ENCODE peak calls at places on chromosomes 13 and 19, in nine cellular contexts. One of them, this sample, is unnamed.

GRCh38 chr13:36819811-36820140 is 754 bp downstream of the RFXAP start:
- DNase-seq in activated T-cell treated with anti-CD3 and anti-CD28 coated beads for 1 hour: no peak
- DNase-seq in activated CD4-positive, alpha-beta T cell treated with anti-CD3 and anti-CD28 coated beads, Interleukin-2, amount 50 U/mL, for 48 hours: peak
- DNase-seq in NCI-H2107: no peak
- DNase-seq in hepatic stellate cell: peak
- DNase-seq in progenitor cell of endocrine pancreas: no peak
- DNase-seq in kidney: no peak
- DNase-seq in activated T-helper 2 cell treated with anti-CD3 and anti-CD28 coated beads, Interferon-gamma antibody, Interleukin-2, Interleukin-4, amounts not matched to agents 10 μg/mL and 5 μg/mL and 100 μg/mL, durations not matched to agents 14 hours and 24 hours and 36 hours: peak
- DNase-seq in fibroblast of pulmonary artery: peak
- DNase-seq in this sample: peak

GRCh38 chr19:6062274-6062673 is 48.0 kb downstream of the RFX2 start:
- DNase-seq in activated T-cell treated with anti-CD3 and anti-CD28 coated beads for 1 hour: no peak
- DNase-seq in activated CD4-positive, alpha-beta T cell treated with anti-CD3 and anti-CD28 coated beads, Interleukin-2, amount 50 U/mL, for 48 hours: peak
- DNase-seq in NCI-H2107: no peak
- DNase-seq in hepatic stellate cell: no peak
- DNase-seq in progenitor cell of endocrine pancreas: no peak
- DNase-seq in kidney: peak
- DNase-seq in activated T-helper 2 cell treated with anti-CD3 and anti-CD28 coated beads, Interferon-gamma antibody, Interleukin-2, Interleukin-4, amounts not matched to agents 10 μg/mL and 5 μg/mL and 100 μg/mL, durations not matched to agents 14 hours and 24 hours and 36 hours: no peak
- DNase-seq in fibroblast of pulmonary artery: peak
- DNase-seq in this sample: peak

GRCh38 chr19:55255618-55256423 is 3.0 kb downstream of the PPP6R1 start:
- DNase-seq in activated T-cell treated with anti-CD3 and anti-CD28 coated beads for 1 hour: peak
- DNase-seq in activated CD4-positive, alpha-beta T cell treated with anti-CD3 and anti-CD28 coated beads, Interleukin-2, amount 50 U/mL, for 48 hours: peak
- DNase-seq in NCI-H2107: no peak
- DNase-seq in hepatic stellate cell: peak
- DNase-seq in progenitor cell of endocrine pancreas: no peak
- DNase-seq in kidney: peak
- DNase-seq in activated T-helper 2 cell treated with anti-CD3 and anti-CD28 coated beads, Interferon-gamma antibody, Interleukin-2, Interleukin-4, amounts not matched to agents 10 μg/mL and 5 μg/mL and 100 μg/mL, durations not matched to agents 14 hours and 24 hours and 36 hours: peak
- DNase-seq in fibroblast of pulmonary artery: peak
- DNase-seq in this sample: peak

GRCh38 chr13:21176195-21176981 is at the start of the genes MRPL57 and SKA3:
- DNase-seq in activated T-cell treated with anti-CD3 and anti-CD28 coated beads for 1 hour: peak
- DNase-seq in activated CD4-positive, alpha-beta T cell treated with anti-CD3 and anti-CD28 coated beads, Interleukin-2, amount 50 U/mL, for 48 hours: peak
- DNase-seq in NCI-H2107: peak
- DNase-seq in hepatic stellate cell: peak
- DNase-seq in progenitor cell of endocrine pancreas: peak
- DNase-seq in kidney: peak
- DNase-seq in activated T-helper 2 cell treated with anti-CD3 and anti-CD28 coated beads, Interferon-gamma antibody, Interleukin-2, Interleukin-4, amounts not matched to agents 10 μg/mL and 5 μg/mL and 100 μg/mL, durations not matched to agents 14 hours and 24 hours and 36 hours: peak
- DNase-seq in fibroblast of pulmonary artery: peak
- DNase-seq in this sample: peak

GRCh38 chr13:19362946-19363510 is 181.4 kb upstream of the TUBA3C start:
- DNase-seq in activated T-cell treated with anti-CD3 and anti-CD28 coated beads for 1 hour: no peak
- DNase-seq in activated CD4-positive, alpha-beta T cell treated with anti-CD3 and anti-CD28 coated beads, Interleukin-2, amount 50 U/mL, for 48 hours: no peak
- DNase-seq in NCI-H2107: no peak
- DNase-seq in hepatic stellate cell: no peak
- DNase-seq in progenitor cell of endocrine pancreas: no peak
- DNase-seq in kidney: no peak
- DNase-seq in activated T-helper 2 cell treated with anti-CD3 and anti-CD28 coated beads, Interferon-gamma antibody, Interleukin-2, Interleukin-4, amounts not matched to agents 10 μg/mL and 5 μg/mL and 100 μg/mL, durations not matched to agents 14 hours and 24 hours and 36 hours: no peak
- DNase-seq in fibroblast of pulmonary artery: no peak
- DNase-seq in this sample: no peak

GRCh38 chr13:53200498-53201453 is 172.2 kb downstream of the OLFM4 start:
- DNase-seq in activated T-cell treated with anti-CD3 and anti-CD28 coated beads for 1 hour: no peak
- DNase-seq in activated CD4-positive, alpha-beta T cell treated with anti-CD3 and anti-CD28 coated beads, Interleukin-2, amount 50 U/mL, for 48 hours: peak
- DNase-seq in NCI-H2107: no peak
- DNase-seq in hepatic stellate cell: peak
- DNase-seq in progenitor cell of endocrine pancreas: peak
- DNase-seq in kidney: peak
- DNase-seq in activated T-helper 2 cell treated with anti-CD3 and anti-CD28 coated beads, Interferon-gamma antibody, Interleukin-2, Interleukin-4, amounts not matched to agents 10 μg/mL and 5 μg/mL and 100 μg/mL, durations not matched to agents 14 hours and 24 hours and 36 hours: no peak
- DNase-seq in fibroblast of pulmonary artery: peak
- DNase-seq in this sample: peak

GRCh38 chr13:74825170-74825948 is 656.6 kb downstream of the TBC1D4 start:
- DNase-seq in activated T-cell treated with anti-CD3 and anti-CD28 coated beads for 1 hour: no peak
- DNase-seq in activated CD4-positive, alpha-beta T cell treated with anti-CD3 and anti-CD28 coated beads, Interleukin-2, amount 50 U/mL, for 48 hours: no peak
- DNase-seq in NCI-H2107: no peak
- DNase-seq in hepatic stellate cell: peak
- DNase-seq in progenitor cell of endocrine pancreas: no peak
- DNase-seq in kidney: no peak
- DNase-seq in activated T-helper 2 cell treated with anti-CD3 and anti-CD28 coated beads, Interferon-gamma antibody, Interleukin-2, Interleukin-4, amounts not matched to agents 10 μg/mL and 5 μg/mL and 100 μg/mL, durations not matched to agents 14 hours and 24 hours and 36 hours: no peak
- DNase-seq in fibroblast of pulmonary artery: peak
- DNase-seq in this sample: peak

GRCh38 chr19:2536461-2536860 is 60.5 kb downstream of the GADD45B start:
- DNase-seq in activated T-cell treated with anti-CD3 and anti-CD28 coated beads for 1 hour: no peak
- DNase-seq in activated CD4-positive, alpha-beta T cell treated with anti-CD3 and anti-CD28 coated beads, Interleukin-2, amount 50 U/mL, for 48 hours: no peak
- DNase-seq in NCI-H2107: no peak
- DNase-seq in hepatic stellate cell: no peak
- DNase-seq in progenitor cell of endocrine pancreas: no peak
- DNase-seq in kidney: no peak
- DNase-seq in activated T-helper 2 cell treated with anti-CD3 and anti-CD28 coated beads, Interferon-gamma antibody, Interleukin-2, Interleukin-4, amounts not matched to agents 10 μg/mL and 5 μg/mL and 100 μg/mL, durations not matched to agents 14 hours and 24 hours and 36 hours: no peak
- DNase-seq in fibroblast of pulmonary artery: no peak
- DNase-seq in this sample: no peak

GRCh38 chr13:96982672-96983071 is 11.6 kb downstream of the OXGR1 start:
- DNase-seq in activated T-cell treated with anti-CD3 and anti-CD28 coated beads for 1 hour: no peak
- DNase-seq in activated CD4-positive, alpha-beta T cell treated with anti-CD3 and anti-CD28 coated beads, Interleukin-2, amount 50 U/mL, for 48 hours: no peak
- DNase-seq in NCI-H2107: no peak
- DNase-seq in hepatic stellate cell: no peak
- DNase-seq in progenitor cell of endocrine pancreas: no peak
- DNase-seq in kidney: no peak
- DNase-seq in activated T-helper 2 cell treated with anti-CD3 and anti-CD28 coated beads, Interferon-gamma antibody, Interleukin-2, Interleukin-4, amounts not matched to agents 10 μg/mL and 5 μg/mL and 100 μg/mL, durations not matched to agents 14 hours and 24 hours and 36 hours: no peak
- DNase-seq in fibroblast of pulmonary artery: peak
- DNase-seq in this sample: peak

GRCh38 chr13:19056355-19056880 is 125.2 kb downstream of the TUBA3C start:
- DNase-seq in activated T-cell treated with anti-CD3 and anti-CD28 coated beads for 1 hour: no peak
- DNase-seq in activated CD4-positive, alpha-beta T cell treated with anti-CD3 and anti-CD28 coated beads, Interleukin-2, amount 50 U/mL, for 48 hours: no peak
- DNase-seq in NCI-H2107: no peak
- DNase-seq in hepatic stellate cell: no peak
- DNase-seq in progenitor cell of endocrine pancreas: no peak
- DNase-seq in kidney: no peak
- DNase-seq in activated T-helper 2 cell treated with anti-CD3 and anti-CD28 coated beads, Interferon-gamma antibody, Interleukin-2, Interleukin-4, amounts not matched to agents 10 μg/mL and 5 μg/mL and 100 μg/mL, durations not matched to agents 14 hours and 24 hours and 36 hours: no peak
- DNase-seq in fibroblast of pulmonary artery: no peak
- DNase-seq in this sample: no peak

GRCh38 chr19:47302249-47302648 is 7.4 kb upstream of the C5AR1 start:
- DNase-seq in activated T-cell treated with anti-CD3 and anti-CD28 coated beads for 1 hour: no peak
- DNase-seq in activated CD4-positive, alpha-beta T cell treated with anti-CD3 and anti-CD28 coated beads, Interleukin-2, amount 50 U/mL, for 48 hours: no peak
- DNase-seq in NCI-H2107: no peak
- DNase-seq in hepatic stellate cell: no peak
- DNase-seq in progenitor cell of endocrine pancreas: no peak
- DNase-seq in kidney: no peak
- DNase-seq in activated T-helper 2 cell treated with anti-CD3 and anti-CD28 coated beads, Interferon-gamma antibody, Interleukin-2, Interleukin-4, amounts not matched to agents 10 μg/mL and 5 μg/mL and 100 μg/mL, durations not matched to agents 14 hours and 24 hours and 36 hours: no peak
- DNase-seq in fibroblast of pulmonary artery: no peak
- DNase-seq in this sample: no peak

GRCh38 chr19:1474765-1475351 is 4.2 kb downstream of the C19orf25 start:
- DNase-seq in activated T-cell treated with anti-CD3 and anti-CD28 coated beads for 1 hour: no peak
- DNase-seq in activated CD4-positive, alpha-beta T cell treated with anti-CD3 and anti-CD28 coated beads, Interleukin-2, amount 50 U/mL, for 48 hours: no peak
- DNase-seq in NCI-H2107: no peak
- DNase-seq in hepatic stellate cell: no peak
- DNase-seq in progenitor cell of endocrine pancreas: no peak
- DNase-seq in kidney: peak
- DNase-seq in activated T-helper 2 cell treated with anti-CD3 and anti-CD28 coated beads, Interferon-gamma antibody, Interleukin-2, Interleukin-4, amounts not matched to agents 10 μg/mL and 5 μg/mL and 100 μg/mL, durations not matched to agents 14 hours and 24 hours and 36 hours: no peak
- DNase-seq in fibroblast of pulmonary artery: no peak
- DNase-seq in this sample: no peak

GRCh38 chr19:55345818-55346724 is 6.4 kb downstream of the KMT5C start:
- DNase-seq in activated T-cell treated with anti-CD3 and anti-CD28 coated beads for 1 hour: no peak
- DNase-seq in activated CD4-positive, alpha-beta T cell treated with anti-CD3 and anti-CD28 coated beads, Interleukin-2, amount 50 U/mL, for 48 hours: no peak
- DNase-seq in NCI-H2107: no peak
- DNase-seq in hepatic stellate cell: no peak
- DNase-seq in progenitor cell of endocrine pancreas: no peak
- DNase-seq in kidney: peak
- DNase-seq in activated T-helper 2 cell treated with anti-CD3 and anti-CD28 coated beads, Interferon-gamma antibody, Interleukin-2, Interleukin-4, amounts not matched to agents 10 μg/mL and 5 μg/mL and 100 μg/mL, durations not matched to agents 14 hours and 24 hours and 36 hours: no peak
- DNase-seq in fibroblast of pulmonary artery: peak
- DNase-seq in this sample: no peak

GRCh38 chr13:71320452-71320851 is 546.6 kb downstream of the DACH1 start:
- DNase-seq in activated T-cell treated with anti-CD3 and anti-CD28 coated beads for 1 hour: no peak
- DNase-seq in activated CD4-positive, alpha-beta T cell treated with anti-CD3 and anti-CD28 coated beads, Interleukin-2, amount 50 U/mL, for 48 hours: no peak
- DNase-seq in NCI-H2107: no peak
- DNase-seq in hepatic stellate cell: peak
- DNase-seq in progenitor cell of endocrine pancreas: no peak
- DNase-seq in kidney: no peak
- DNase-seq in activated T-helper 2 cell treated with anti-CD3 and anti-CD28 coated beads, Interferon-gamma antibody, Interleukin-2, Interleukin-4, amounts not matched to agents 10 μg/mL and 5 μg/mL and 100 μg/mL, durations not matched to agents 14 hours and 24 hours and 36 hours: no peak
- DNase-seq in fibroblast of pulmonary artery: peak
- DNase-seq in this sample: peak

GRCh38 chr19:1244693-1245451 is 3.3 kb downstream of the ATP5F1D start:
- DNase-seq in activated T-cell treated with anti-CD3 and anti-CD28 coated beads for 1 hour: no peak
- DNase-seq in activated CD4-positive, alpha-beta T cell treated with anti-CD3 and anti-CD28 coated beads, Interleukin-2, amount 50 U/mL, for 48 hours: peak
- DNase-seq in NCI-H2107: no peak
- DNase-seq in hepatic stellate cell: no peak
- DNase-seq in progenitor cell of endocrine pancreas: no peak
- DNase-seq in kidney: peak
- DNase-seq in activated T-helper 2 cell treated with anti-CD3 and anti-CD28 coated beads, Interferon-gamma antibody, Interleukin-2, Interleukin-4, amounts not matched to agents 10 μg/mL and 5 μg/mL and 100 μg/mL, durations not matched to agents 14 hours and 24 hours and 36 hours: no peak
- DNase-seq in fibroblast of pulmonary artery: no peak
- DNase-seq in this sample: no peak

This sample was measured in dermis blood vessel endothelial cell.